ENCODE peak calls at places on chromosome 1, in eight cellular contexts. W is colonic mucosa, N is GM12864, P is K562, S is GM06990, L is brain microvascular endothelial cell, O is testis, C is A549. U is an unnamed sample.

GRCh38 chr1:54324031-54324654 is 82.1 kb downstream of the SSBP3 start:
- DNase-seq in S (no peak), L (no peak), P (no peak), O (peak), W (no peak), C (no peak), N (no peak), U (no peak)

GRCh38 chr1:65412984-65413375 is 7.5 kb upstream of the LEPR start:
- DNase-seq in P (no peak), S (no peak), W (no peak), N (no peak), L (peak), O (no peak), C (no peak), U (peak)

GRCh38 chr1:231421616-231421970 is 494 bp downstream of the EGLN1 start:
- DNase-seq in S (no peak), C (no peak), L (no peak), O (peak), W (peak), P (no peak), N (no peak), U (peak)

GRCh38 chr1:31977361-31978131 is 36.1 kb upstream of the KHDRBS1 start:
- DNase-seq in C (peak), W (no peak), O (no peak), P (peak), L (peak), N (no peak), S (no peak), U (peak)

GRCh38 chr1:166695115-166695514 is 144.2 kb upstream of the POGK start:
- DNase-seq in O (no peak), S (no peak), W (no peak), L (no peak), N (no peak), C (no peak), P (peak), U (no peak)

GRCh38 chr1:58814251-58815068 is 30.6 kb upstream of the JUN start:
- DNase-seq in O (peak), S (peak), L (peak), P (no peak), N (no peak), C (no peak), W (peak), U (no peak)

GRCh38 chr1:235888119-235888643 is 21.5 kb upstream of the LYST start:
- DNase-seq in L (no peak), W (no peak), O (no peak), N (peak), C (no peak), S (peak), P (no peak), U (no peak)

GRCh38 chr1:169795687-169796086 is 980 bp upstream of the METTL18 start:
- DNase-seq in L (no peak), S (no peak), P (peak), W (no peak), N (no peak), O (no peak), C (no peak), U (no peak)

GRCh38 chr1:151846062-151846568 is 6.5 kb upstream of the C2CD4D start:
- DNase-seq in L (peak), C (peak), P (peak), O (peak), W (no peak), N (no peak), S (no peak), U (peak)

DNA sequence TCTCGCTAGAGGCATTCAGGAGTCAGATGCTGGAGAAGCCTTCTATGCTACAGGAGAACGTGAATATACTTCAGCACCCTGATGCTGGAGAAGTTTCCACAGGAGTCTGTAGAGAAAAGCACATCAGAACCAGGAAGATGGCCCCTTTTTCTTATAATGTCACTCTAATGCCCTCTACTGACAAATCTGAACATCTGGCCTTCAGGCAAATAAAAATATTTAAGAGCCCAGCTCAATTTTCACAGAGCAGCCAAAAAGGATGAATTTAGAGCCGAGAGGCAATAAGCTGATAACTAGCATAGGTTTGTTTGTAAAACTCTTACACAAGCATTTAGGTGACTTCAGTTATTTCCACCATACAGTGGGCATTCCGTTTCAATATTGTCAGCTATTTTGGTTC is 3.8 kb upstream of the RRP15 start:
- DNase-seq in S (peak), P (no peak), O (no peak), W (no peak), L (no peak), C (no peak), N (no peak), U (peak)
- TF ChIP-seq CTCF in S (peak), P (peak), O (no peak), W (no peak), L (no peak), C (peak), N (no peak), U (peak)

GRCh38 chr1:178694923-178695525 is 30.0 kb upstream of the RALGPS2 start:
- DNase-seq in N (no peak), W (no peak), C (no peak), O (no peak), S (no peak), P (no peak), L (no peak), U (no peak)

GRCh38 chr1:178689769-178690168 is 35.3 kb upstream of the RALGPS2 start:
- DNase-seq in L (no peak), N (no peak), W (no peak), P (no peak), S (no peak), C (no peak), O (no peak), U (no peak)

GRCh38 chr1:178692564-178693327 is 32.3 kb upstream of the RALGPS2 start:
- DNase-seq in O (no peak), P (no peak), W (no peak), C (no peak), L (no peak), S (no peak), N (no peak), U (no peak)

GRCh38 chr1:178690496-178690895 is 34.5 kb upstream of the RALGPS2 start:
- DNase-seq in L (no peak), P (no peak), W (no peak), O (no peak), C (no peak), N (no peak), S (no peak), U (no peak)

GRCh38 chr1:178693368-178693767 is 31.7 kb upstream of the RALGPS2 start:
- DNase-seq in P (no peak), W (no peak), N (no peak), S (no peak), L (no peak), C (no peak), O (no peak), U (no peak)
- TF ChIP-seq CTCF in P (no peak), W (no peak), N (no peak), S (no peak), L (peak), C (no peak), O (no peak), U (peak)

GRCh38 chr1:82562448-82562847 is 761.7 kb downstream of the ADGRL2 start:
- DNase-seq in W (no peak), L (no peak), P (no peak), O (no peak), S (no peak), N (no peak), C (no peak), U (no peak)

GRCh38 chr1:82565546-82565945 is 764.8 kb downstream of the ADGRL2 start:
- DNase-seq in O (no peak), L (peak), W (no peak), S (no peak), N (no peak), P (no peak), C (no peak), U (no peak)

GRCh38 chr1:82567308-82567707 is 766.6 kb downstream of the ADGRL2 start:
- DNase-seq in C (no peak), W (no peak), N (no peak), O (no peak), L (no peak), S (no peak), P (no peak), U (no peak)

GRCh38 chr1:82564338-82564737 is 763.6 kb downstream of the ADGRL2 start:
- DNase-seq in N (no peak), P (no peak), L (no peak), C (no peak), S (no peak), O (peak), W (no peak), U (no peak)

DNA sequence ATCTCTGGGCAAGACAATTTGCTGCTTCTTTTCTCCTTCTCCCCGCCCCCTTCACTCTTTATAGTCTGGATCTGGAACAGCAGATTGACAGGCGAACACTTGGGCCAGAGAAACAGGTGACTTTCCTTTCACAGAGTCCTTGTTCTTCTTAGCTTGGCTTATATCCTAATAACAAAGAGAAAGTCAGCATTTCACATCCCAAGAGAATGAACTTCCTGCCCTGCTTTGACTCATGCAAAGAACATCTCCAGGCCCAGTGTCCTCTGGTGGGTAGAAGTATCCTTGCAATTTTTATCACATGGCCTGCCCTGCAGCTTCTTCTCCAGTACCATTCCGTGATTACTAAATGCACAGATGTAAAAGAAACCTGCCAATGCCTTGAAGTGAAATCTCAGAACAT is 764.4 kb downstream of the ADGRL2 start:
- DNase-seq in P (no peak), N (no peak), L (peak), C (no peak), O (no peak), W (no peak), S (no peak), U (peak)
- TF ChIP-seq CTCF in P (no peak), N (no peak), L (peak), C (no peak), O (no peak), W (no peak), S (no peak), U (no peak)

DNA sequence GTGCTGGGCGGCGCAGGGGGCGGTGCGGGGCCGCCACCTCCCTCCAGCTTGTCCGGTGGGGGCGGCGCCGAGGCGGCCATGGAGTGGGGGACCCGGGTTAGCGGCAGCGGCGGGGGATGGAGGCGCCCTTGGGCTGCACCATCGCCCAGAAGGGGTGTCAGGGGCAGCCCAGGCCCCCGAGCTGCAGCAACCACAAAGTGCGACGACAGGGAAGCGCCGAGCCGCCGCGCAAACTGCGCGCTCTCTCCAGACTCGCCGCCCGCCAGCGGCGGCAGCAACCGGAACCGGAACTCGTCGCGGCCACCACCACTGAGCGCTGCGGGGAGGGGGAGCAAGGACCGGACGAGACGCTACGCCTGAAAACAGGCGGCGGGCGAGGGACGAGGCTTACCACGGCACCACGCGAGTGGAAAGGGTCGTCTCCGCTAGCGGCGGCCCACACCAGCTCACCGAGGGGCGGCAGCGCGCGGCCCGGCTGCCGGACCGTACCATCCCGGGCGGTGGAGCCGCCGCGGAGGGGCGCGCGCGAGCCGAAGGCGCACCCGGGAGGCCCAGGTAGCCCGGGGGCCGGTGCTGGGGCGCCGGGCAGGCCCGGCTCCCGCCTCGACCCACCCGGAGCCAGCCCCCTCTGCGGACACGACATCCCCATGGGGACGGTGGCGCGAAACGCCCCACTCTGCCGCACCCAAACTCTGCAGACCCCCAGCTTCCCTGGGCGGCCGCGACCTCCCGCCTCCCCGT is at the start of gene PYGO2:
- DNase-seq in L (peak), C (peak), O (peak), P (peak), W (peak), N (no peak), S (peak), U (peak)
- TF ChIP-seq CTCF in L (peak), C (peak), O (peak), P (peak), W (peak), N (peak), S (peak), U (peak)

DNA sequence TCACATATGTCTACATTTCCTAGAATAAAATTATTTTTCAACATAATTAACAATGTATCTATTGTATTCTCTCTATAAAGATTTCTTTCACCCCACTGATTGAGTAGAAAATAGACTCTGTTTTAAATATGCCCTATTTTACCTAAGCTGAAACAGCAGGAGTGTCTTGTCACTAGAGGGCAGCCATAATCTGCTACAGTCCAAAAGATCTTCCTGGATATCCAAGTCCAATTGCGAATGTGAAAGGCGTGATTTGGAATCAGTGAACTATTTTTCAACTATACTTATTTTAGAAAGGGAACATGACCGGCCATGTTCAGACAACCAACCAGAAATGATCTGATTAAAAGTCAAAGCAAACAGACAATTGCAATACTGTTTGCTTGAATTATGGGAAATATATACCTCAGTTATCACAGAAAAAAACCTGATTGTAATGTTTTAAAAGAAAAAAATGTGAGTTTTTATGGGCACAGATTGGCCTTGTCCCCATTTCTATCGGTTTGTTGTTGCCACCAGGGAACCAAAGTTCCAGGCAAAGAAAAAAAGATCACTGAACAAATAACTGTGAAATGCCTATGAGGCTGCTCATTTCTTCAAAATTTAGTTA is 1211.0 kb upstream of the ADGRL4 start:
- DNase-seq in P (peak), C (peak), N (no peak), S (no peak), W (no peak), L (peak), O (peak), U (peak)
- TF ChIP-seq CTCF in P (no peak), C (peak), N (peak), S (peak), W (peak), L (peak), O (no peak), U (peak)

GRCh38 chr1:12194666-12195216 is 27.9 kb downstream of the TNFRSF1B start:
- DNase-seq in W (no peak), O (no peak), N (no peak), S (no peak), L (no peak), C (no peak), P (no peak), U (no peak)

GRCh38 chr1:12197483-12197880 is 30.7 kb downstream of the TNFRSF1B start:
- DNase-seq in W (no peak), N (no peak), C (no peak), L (no peak), P (no peak), S (no peak), O (no peak), U (no peak)

GRCh38 chr1:12201343-12202189 is 28.3 kb upstream of the VPS13D start:
- DNase-seq in W (no peak), C (no peak), O (no peak), L (no peak), P (no peak), S (no peak), N (no peak), U (no peak)

GRCh38 chr1:12195416-12195815 is 28.6 kb downstream of the TNFRSF1B start:
- DNase-seq in O (no peak), L (no peak), W (no peak), N (no peak), C (no peak), S (no peak), P (peak), U (no peak)

DNA sequence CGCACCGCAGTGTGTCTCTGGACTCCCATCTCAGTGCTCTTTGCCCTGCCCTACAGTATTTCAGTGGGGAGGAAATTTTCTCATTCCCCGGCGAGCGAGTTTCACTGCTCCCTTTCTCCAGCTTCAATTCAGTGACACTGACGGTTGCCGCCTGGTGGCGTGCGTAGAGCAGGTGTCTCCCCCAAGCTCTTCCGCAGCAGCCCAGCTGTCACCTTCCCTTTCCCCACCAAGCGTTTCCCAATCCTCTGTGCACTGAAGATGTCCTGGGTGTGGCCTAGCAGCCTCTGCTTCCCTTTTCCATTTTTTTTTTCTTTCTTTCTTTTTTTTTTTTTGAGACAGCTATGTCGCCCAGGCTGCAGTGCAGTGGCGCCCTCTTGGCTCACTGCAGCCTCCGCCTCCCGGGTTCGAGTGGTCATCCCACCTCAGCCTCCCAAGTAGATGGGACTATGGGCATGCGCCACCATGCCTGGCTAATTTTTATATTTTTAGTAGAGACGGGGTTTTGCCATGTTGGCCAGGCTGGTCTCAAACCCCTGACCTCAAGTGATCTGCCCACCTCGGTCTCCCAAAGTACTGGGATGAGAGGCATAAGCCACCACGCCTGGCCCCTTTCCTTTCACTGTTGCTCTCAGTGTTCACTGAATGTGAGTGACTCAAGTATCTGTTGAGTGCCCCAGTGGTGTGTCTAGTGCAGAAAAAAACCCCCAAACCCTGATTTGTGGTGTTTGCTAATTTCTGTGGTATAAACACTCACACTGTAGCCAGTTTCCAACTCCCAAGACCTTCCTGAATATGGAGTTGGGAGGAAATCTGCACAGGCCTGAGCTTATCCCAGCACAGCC is 30.1 kb downstream of the TNFRSF1B start:
- DNase-seq in O (peak), W (no peak), S (no peak), C (no peak), N (no peak), P (no peak), L (no peak), U (no peak)
- TF ChIP-seq CTCF in O (no peak), W (no peak), S (no peak), C (no peak), N (no peak), P (peak), L (peak), U (no peak)

GRCh38 chr1:117534995-117535467 is 70.8 kb upstream of the TENT5C start:
- DNase-seq in S (peak), O (peak), L (peak), P (peak), W (peak), C (peak), N (peak), U (peak)
- TF ChIP-seq CTCF in S (peak), O (peak), L (peak), P (peak), W (peak), C (peak), N (peak), U (peak)

DNA sequence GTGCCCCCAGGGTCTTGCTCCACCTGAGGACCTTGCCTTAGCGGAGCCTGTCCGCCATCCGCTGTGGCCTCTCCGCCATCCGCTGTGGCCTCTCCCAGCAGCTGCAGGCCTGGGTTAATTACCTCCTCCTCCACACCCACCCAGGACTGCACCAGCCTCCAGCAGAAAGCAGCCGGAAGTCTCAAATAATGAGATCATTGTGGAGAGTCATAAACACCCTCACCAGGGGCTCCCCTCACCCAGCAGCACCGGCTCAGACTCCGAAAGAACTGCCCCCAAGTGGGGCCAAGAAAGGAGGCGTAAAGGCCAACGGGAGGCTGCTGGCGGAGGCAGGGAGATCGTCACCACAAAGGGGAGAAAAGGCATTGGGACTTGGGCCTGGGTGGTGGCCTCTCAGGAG is 10.7 kb upstream of the GPR153 start:
- DNase-seq in L (no peak), P (no peak), O (no peak), W (peak), S (no peak), N (no peak), C (no peak), U (no peak)
- TF ChIP-seq CTCF in L (no peak), P (no peak), O (no peak), W (no peak), S (no peak), N (no peak), C (no peak), U (no peak)

GRCh38 chr1:237429252-237429651 is 387.3 kb downstream of the RYR2 start:
- DNase-seq in N (no peak), P (no peak), W (no peak), C (no peak), L (no peak), O (no peak), S (no peak), U (no peak)

GRCh38 chr1:237431448-237431847 is 389.5 kb downstream of the RYR2 start:
- DNase-seq in C (no peak), W (no peak), N (no peak), O (no peak), L (no peak), S (no peak), P (no peak), U (no peak)

GRCh38 chr1:237428809-237429208 is 386.8 kb downstream of the RYR2 start:
- DNase-seq in C (no peak), N (no peak), L (no peak), O (no peak), W (no peak), S (no peak), P (no peak), U (no peak)
- TF ChIP-seq CTCF in C (no peak), N (no peak), L (no peak), O (no peak), W (no peak), S (no peak), P (no peak), U (no peak)

GRCh38 chr1:51519048-51519856 is at the start of gene EPS15:
- DNase-seq in C (peak), L (peak), O (peak), P (peak), W (peak), S (peak), N (no peak), U (peak)
- TF ChIP-seq CTCF in C (no peak), L (no peak), O (no peak), P (no peak), W (no peak), S (no peak), N (no peak), U (no peak)

U was measured in HFFc6.